ENCODE peak calls at places on chromosomes 1 and 21, in seven cellular contexts. N is A549, J is HCT116, Y is Panc1, F is K562, M is GM23338, L is SK-N-SH. Q is an unnamed sample.

GRCh38 chr1:156146749-156147405 is 6.5 kb upstream of the SEMA4A start:
- DNase-seq in F (no peak), Y (no peak), J (no peak), N (no peak), M (no peak), L (no peak), Q (peak; percentile 69)

GRCh38 chr1:9275567-9276034 is 17.1 kb upstream of the SPSB1 start:
- DNase-seq in N (no peak), L (no peak), M (no peak), J (peak; percentile 42), Y (peak; percentile 85), F (peak; percentile 62), Q (peak; percentile 83)

GRCh38 chr1:174556392-174556791 is 108.6 kb downstream of the GPR52 start:
- DNase-seq in M (no peak), J (no peak), L (no peak), F (no peak), N (no peak), Y (no peak), Q (no peak)

GRCh38 chr1:66831529-66832239 is 30.6 kb upstream of the INSL5 start:
- DNase-seq in Y (no peak), L (no peak), F (no peak), N (no peak), M (no peak), J (no peak), Q (no peak)

GRCh38 chr1:172343246-172344099 is 77.0 kb upstream of the C1orf105 start:
- DNase-seq in M (no peak), F (no peak), N (no peak), J (no peak), Y (no peak), L (no peak), Q (no peak)

GRCh38 chr1:16922885-16923431 is 1.2 kb downstream of the CROCC start:
- DNase-seq in L (peak; percentile 58), J (no peak), M (peak; percentile 46), F (peak; percentile 33), N (no peak), Y (no peak), Q (no peak)

GRCh38 chr1:235442788-235443429 is 61.3 kb downstream of the B3GALNT2 start:
- DNase-seq in N (peak; percentile 43), J (peak; percentile 15), Y (no peak), M (no peak), F (peak; percentile 44), L (no peak), Q (no peak)

GRCh38 chr1:16164821-16165364 is 9.0 kb upstream of the EPHA2 start:
- DNase-seq in F (no peak), M (no peak), Y (no peak), N (no peak), J (no peak), L (no peak), Q (no peak)

GRCh38 chr1:230210326-230210978 is 143.4 kb downstream of the GALNT2 start:
- DNase-seq in F (no peak), J (no peak), N (no peak), M (no peak), Y (no peak), L (no peak), Q (no peak)

GRCh38 chr1:113934006-113934405 is 4.9 kb downstream of the HIPK1 start:
- DNase-seq in L (no peak), N (no peak), M (no peak), F (no peak), Y (no peak), J (no peak), Q (no peak)

GRCh38 chr21:39580744-39581143 is 32.0 kb upstream of the B3GALT5 start:
- DNase-seq in F (no peak), L (no peak), J (no peak), M (no peak), Y (no peak), N (no peak), Q (no peak)

GRCh38 chr1:175232335-175232734 is 39.8 kb upstream of the KIAA0040 start:
- DNase-seq in F (no peak), N (no peak), Y (no peak), J (no peak), M (no peak), L (no peak), Q (no peak)

GRCh38 chr1:110148961-110149360 is 1.3 kb upstream of the SLC6A17 start:
- DNase-seq in L (no peak), F (no peak), J (peak; percentile 27), M (peak; percentile 56), Y (no peak), N (peak; percentile 13), Q (no peak)

GRCh38 chr1:200891774-200892157 is 2.9 kb upstream of the INAVA start:
- DNase-seq in Y (no peak), F (no peak), M (peak; percentile 95), N (no peak), L (no peak), J (no peak), Q (no peak)

GRCh38 chr1:24201941-24202440 is 14.9 kb upstream of the IFNLR1 start:
- DNase-seq in M (peak; percentile 89), N (peak; percentile 62), F (peak; percentile 70), L (peak; percentile 77), Y (peak; percentile 86), J (peak; percentile 86), Q (no peak)

GRCh38 chr1:51627672-51628071 is 10.8 kb downstream of the OSBPL9 start:
- DNase-seq in L (peak; percentile 38), Y (no peak), F (no peak), J (no peak), N (no peak), M (peak; percentile 75), Q (peak; percentile 42)

GRCh38 chr1:20496241-20496661 is 10.2 kb upstream of the CAMK2N1 start:
- DNase-seq in Y (no peak), N (no peak), J (peak; percentile 99), F (no peak), M (no peak), L (peak; percentile 6), Q (no peak)

GRCh38 chr1:216238844-216239243 is 184.4 kb downstream of the USH2A start:
- DNase-seq in L (peak; percentile 26), F (no peak), J (no peak), Y (no peak), M (no peak), N (no peak), Q (no peak)

DNA sequence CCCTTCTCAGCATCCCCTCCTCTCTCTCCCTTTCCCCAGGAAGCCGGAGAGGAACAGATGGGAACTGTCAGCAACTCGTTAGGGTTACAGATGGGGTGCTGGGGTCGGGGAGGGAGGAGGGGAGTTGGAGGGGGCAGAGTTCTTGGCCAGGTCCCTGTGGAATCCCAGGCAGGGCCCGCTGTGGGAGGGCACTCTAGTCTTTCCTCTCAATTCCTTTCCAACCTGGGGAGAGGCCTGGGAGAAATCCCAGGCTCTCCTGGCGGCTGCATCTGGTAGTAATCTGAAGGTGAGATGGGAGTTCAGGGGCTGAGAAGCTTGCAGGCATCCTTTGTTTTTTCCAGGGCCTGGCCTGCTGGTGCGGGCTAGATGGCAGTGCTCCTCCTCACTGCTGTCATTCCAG is 94.0 kb upstream of the CSF3R start:
- DNase-seq in J (no peak), L (no peak), F (no peak), Y (no peak), N (no peak), M (peak; percentile 46), Q (no peak)
- TF ChIP-seq REST in J (no peak), L (no peak), F (no peak), Y (no peak), N (no peak), M (no peak), Q (no peak)

GRCh38 chr1:115771094-115771846 is 2.8 kb upstream of the CASQ2 start:
- DNase-seq in N (no peak), M (peak; percentile 78), L (peak; percentile 26), F (no peak), Y (no peak), J (no peak), Q (no peak)
- TF ChIP-seq REST in N (no peak), M (no peak), L (no peak), F (no peak), Y (no peak), J (no peak), Q (no peak)

GRCh38 chr1:207647966-207648906 is 3.3 kb downstream of the CR1L start:
- DNase-seq in F (no peak), M (no peak), N (no peak), Y (no peak), L (no peak), J (no peak), Q (no peak)

GRCh38 chr1:207646891-207647290 is 2.0 kb downstream of the CR1L start:
- DNase-seq in J (no peak), Y (no peak), N (no peak), M (no peak), L (no peak), F (no peak), Q (no peak)

GRCh38 chr1:207644479-207644851 is 468 bp upstream of the CR1L start:
- DNase-seq in J (no peak), F (peak; percentile 43), N (no peak), M (no peak), Y (no peak), L (no peak), Q (no peak)

GRCh38 chr1:207645632-207646081 is 724 bp downstream of the CR1L start:
- DNase-seq in J (no peak), Y (no peak), N (no peak), L (no peak), M (peak; percentile 49), F (no peak), Q (no peak)

DNA sequence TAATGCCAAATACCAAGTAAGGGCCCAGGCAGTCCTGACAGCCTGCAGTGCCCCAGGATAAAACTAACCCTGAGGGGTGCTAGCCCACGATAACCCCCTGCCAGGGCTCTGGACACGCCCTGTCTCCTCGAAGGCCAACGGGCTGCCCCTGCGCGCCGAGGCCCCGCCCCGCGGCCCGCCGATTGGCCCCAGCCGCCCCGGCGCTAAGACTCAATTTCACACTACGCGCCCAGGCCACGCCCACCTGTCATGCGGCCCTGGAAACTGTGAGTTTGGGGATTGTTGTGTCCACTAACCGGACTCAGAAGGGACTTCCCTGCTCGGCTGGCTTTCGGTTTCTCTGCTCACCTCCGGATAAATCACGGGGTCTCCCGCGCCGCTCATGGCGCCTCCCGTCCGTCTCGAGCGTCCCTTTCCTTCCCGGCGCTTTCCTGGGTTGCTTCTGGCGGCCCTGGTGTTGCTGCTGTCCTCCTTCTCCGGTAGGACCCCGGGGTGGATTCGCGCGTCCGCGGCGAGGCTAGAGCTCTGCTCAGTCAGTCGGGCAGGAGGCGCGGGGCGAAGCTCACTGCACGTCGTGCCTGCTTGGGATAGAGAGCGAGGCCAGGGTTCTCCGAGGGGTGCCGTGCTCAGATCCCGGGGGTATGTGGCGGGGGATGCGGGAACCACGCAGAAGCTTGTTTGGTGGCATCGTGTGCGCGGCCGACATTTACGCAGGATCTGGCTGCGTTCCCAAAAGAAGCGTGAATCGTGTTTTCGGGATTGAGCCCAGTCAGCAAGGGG is at the start of gene CR1L:
- DNase-seq in Y (no peak), F (peak; percentile 95), J (no peak), M (peak; percentile 97), L (peak; percentile 83), N (peak; percentile 64), Q (peak; percentile 30)
- TF ChIP-seq REST in Y (no peak), F (peak; percentile 35), J (no peak), M (no peak), L (no peak), N (no peak), Q (no peak)

GRCh38 chr21:18349468-18349867 is 54.1 kb downstream of the TMPRSS15 start:
- DNase-seq in F (no peak), J (no peak), M (no peak), N (no peak), L (no peak), Y (no peak), Q (no peak)
- TF ChIP-seq REST in F (no peak), J (no peak), M (no peak), N (no peak), L (no peak), Y (no peak), Q (no peak)

GRCh38 chr1:1144122-1144842 is 28.4 kb upstream of the C1orf159 start:
- DNase-seq in J (no peak), Y (no peak), M (peak; percentile 63), N (no peak), F (no peak), L (no peak), Q (no peak)
- TF ChIP-seq REST in J (no peak), Y (no peak), M (no peak), N (no peak), F (no peak), L (no peak), Q (no peak)

Q was measured in HL-60.